ENCODE peak calls at places on chromosome 19, in four cellular contexts. Y is K562, J is GM12891, C is GM12878. S is an unnamed sample.

GRCh38 chr19:35585844-35586243 is at the start of gene PMIS2:
- DNase-seq in Y (peak; percentile 75), J (no peak), C (no peak), S (no peak)

GRCh38 chr19:6260376-6260775 is 19.4 kb downstream of the MLLT1 start:
- DNase-seq in C (no peak), Y (no peak), J (no peak), S (no peak)

GRCh38 chr19:40191836-40192646 is 815 bp downstream of the MAP3K10 start:
- DNase-seq in J (peak; percentile 53), C (no peak), Y (peak; percentile 68), S (peak; percentile 24)

GRCh38 chr19:17107546-17108452 is 32.2 kb downstream of the MYO9B start:
- DNase-seq in Y (no peak), J (no peak), C (no peak), S (no peak)

GRCh38 chr19:35109395-35110112 is 6.1 kb upstream of the FXYD3 start:
- DNase-seq in J (no peak), Y (no peak), C (no peak), S (no peak)

GRCh38 chr19:42176990-42177685 is 40.3 kb downstream of the DEDD2 start:
- DNase-seq in C (no peak), Y (peak; percentile 70), J (peak; percentile 71), S (peak; percentile 62)

GRCh38 chr19:17226002-17226933 is at the start of gene OCEL1:
- DNase-seq in Y (peak; percentile 99), C (peak; percentile 92), J (peak; percentile 94), S (peak; percentile 99)

GRCh38 chr19:38135150-38135998 is 88.6 kb downstream of the DPF1 start:
- DNase-seq in J (no peak), C (no peak), Y (no peak), S (no peak)

GRCh38 chr19:41928754-41929535 is 696 bp upstream of the ERFL start:
- DNase-seq in C (no peak), J (no peak), Y (peak; percentile 65), S (peak; percentile 54)

GRCh38 chr19:16595097-16595496 is 22.9 kb upstream of the SLC35E1 start:
- DNase-seq in J (no peak), C (no peak), Y (no peak), S (peak; percentile 17)

GRCh38 chr19:41476583-41476982 is 33.6 kb downstream of the ERICH4 start:
- DNase-seq in Y (no peak), J (no peak), C (no peak), S (no peak)

GRCh38 chr19:50318438-50318837 is 10.7 kb downstream of the KCNC3 start:
- DNase-seq in Y (no peak), C (no peak), J (no peak), S (no peak)

DNA sequence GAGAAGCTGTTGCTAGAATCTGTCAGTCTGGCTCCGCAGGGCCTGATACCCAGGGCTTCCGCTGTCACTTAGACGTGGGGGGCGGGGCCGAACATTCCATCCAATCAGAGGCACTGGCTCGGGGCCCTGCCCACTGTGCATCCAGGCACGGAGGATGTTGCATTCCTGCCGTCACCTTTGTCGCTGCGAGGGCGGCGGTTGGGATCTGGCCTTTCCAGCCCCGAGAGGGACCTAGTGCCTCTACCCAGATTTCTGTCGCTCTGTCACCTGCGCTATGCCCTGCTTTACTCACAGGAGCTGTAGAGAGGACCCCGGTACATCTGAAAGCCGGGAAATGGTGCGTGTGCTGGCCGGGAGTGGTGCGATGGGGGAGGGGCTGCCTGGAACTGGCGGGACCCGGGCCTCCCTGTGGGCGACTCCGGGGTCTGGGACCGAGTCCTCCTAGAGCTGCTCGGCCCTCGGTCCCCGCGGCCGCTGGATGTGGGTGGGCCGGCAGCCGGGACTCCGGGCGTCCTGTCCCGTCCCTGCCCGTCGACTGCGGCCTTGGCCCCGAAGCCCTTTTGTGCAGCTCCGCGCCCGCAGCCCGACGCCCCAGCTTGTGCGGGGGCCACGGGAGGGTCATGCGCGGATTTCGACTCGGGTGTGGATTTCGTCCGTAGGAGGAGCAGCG is at the start of gene ZNF439:
- DNase-seq in Y (peak; percentile 22), C (peak; percentile 52), J (peak; percentile 71), S (no peak)
- TF ChIP-seq SPI1 in Y (no peak), C (no peak), J (no peak), S (no peak)

GRCh38 chr19:48539503-48540096 is 12.4 kb upstream of the SULT2B1 start:
- DNase-seq in Y (peak; percentile 50), C (no peak), J (no peak), S (no peak)
- TF ChIP-seq POLR2AphosphoS5 in Y (no peak), C (no peak), J (no peak), S (no peak)

GRCh38 chr19:32626969-32627368 is 46.0 kb downstream of the PDCD5 start:
- DNase-seq in Y (no peak), C (no peak), J (no peak), S (no peak)

GRCh38 chr19:32627714-32628253 is 46.8 kb downstream of the PDCD5 start:
- DNase-seq in Y (peak; percentile 9), J (no peak), C (no peak), S (no peak)

GRCh38 chr19:32630338-32630737 is 44.6 kb downstream of the ANKRD27 start:
- DNase-seq in J (no peak), Y (no peak), C (no peak), S (no peak)

GRCh38 chr19:32631381-32631780 is 43.6 kb downstream of the ANKRD27 start:
- DNase-seq in J (no peak), Y (peak; percentile 10), C (no peak), S (no peak)
- TF ChIP-seq SPI1 in J (no peak), Y (no peak), C (no peak), S (no peak)

GRCh38 chr19:13151605-13152355 is 1.6 kb downstream of the IER2 start:
- DNase-seq in J (peak; percentile 85), Y (peak; percentile 98), C (no peak), S (peak; percentile 97)
- TF ChIP-seq POLR2AphosphoS5 in J (peak; percentile 21), Y (peak; percentile 90), C (no peak), S (peak; percentile 62)

GRCh38 chr19:46784262-46785053 is 3.9 kb downstream of the SLC1A5 start:
- DNase-seq in J (peak; percentile 72), Y (peak; percentile 91), C (peak; percentile 62), S (peak; percentile 97)
- TF ChIP-seq SPI1 in J (peak; percentile 65), Y (peak; percentile 96), C (peak; percentile 71), S (peak; percentile 95)

GRCh38 chr19:52095172-52096014 is at the start of gene ZNF841:
- DNase-seq in Y (peak; percentile 96), J (peak; percentile 71), C (peak; percentile 60), S (peak; percentile 93)
- TF ChIP-seq POLR2AphosphoS5 in Y (peak; percentile 76), J (peak; percentile 79), C (peak; percentile 88), S (peak; percentile 86)

GRCh38 chr19:33022472-33023116 is 42.1 kb downstream of the RHPN2 start:
- DNase-seq in C (no peak), J (no peak), Y (no peak), S (no peak)
- TF ChIP-seq SPI1 in C (no peak), J (no peak), Y (no peak), S (no peak)

S was measured in HL-60.